ENCODE peak calls at places on chromosomes 1 and 21, in five cellular contexts. One of them, this sample, is unnamed.

GRCh38 chr1:84611796-84612195 is 37.6 kb upstream of the CTBS start:
- DNase-seq in HCT116: no peak
- DNase-seq in mammary epithelial cell: peak
- DNase-seq in bronchial epithelial cell: no peak
- DNase-seq in IMR-90: peak
- DNase-seq in this sample: no peak

GRCh38 chr1:245718951-245719350 is 564.2 kb downstream of the KIF26B start:
- DNase-seq in bronchial epithelial cell: no peak
- DNase-seq in mammary epithelial cell: no peak
- DNase-seq in HCT116: no peak
- DNase-seq in IMR-90: no peak
- DNase-seq in this sample: no peak

GRCh38 chr21:38341546-38342012 is 84.8 kb downstream of the KCNJ15 start:
- DNase-seq in HCT116: no peak
- DNase-seq in IMR-90: no peak
- DNase-seq in bronchial epithelial cell: no peak
- DNase-seq in mammary epithelial cell: no peak
- DNase-seq in this sample: no peak

GRCh38 chr1:9270290-9270900 is 22.3 kb upstream of the SPSB1 start:
- DNase-seq in HCT116: no peak
- DNase-seq in mammary epithelial cell: peak
- DNase-seq in IMR-90: no peak
- DNase-seq in bronchial epithelial cell: no peak
- DNase-seq in this sample: no peak

GRCh38 chr1:239993333-239993732 is 98.3 kb upstream of the FMN2 start:
- DNase-seq in IMR-90: no peak
- DNase-seq in HCT116: no peak
- DNase-seq in mammary epithelial cell: no peak
- DNase-seq in bronchial epithelial cell: no peak
- DNase-seq in this sample: no peak

GRCh38 chr1:161985301-161985825 is 38.3 kb downstream of the OLFML2B start:
- DNase-seq in mammary epithelial cell: no peak
- DNase-seq in HCT116: no peak
- DNase-seq in bronchial epithelial cell: no peak
- DNase-seq in IMR-90: no peak
- DNase-seq in this sample: no peak

GRCh38 chr21:45573452-45574035 is 31.3 kb upstream of the SLC19A1 start:
- DNase-seq in IMR-90: no peak
- DNase-seq in mammary epithelial cell: no peak
- DNase-seq in bronchial epithelial cell: no peak
- DNase-seq in HCT116: no peak
- DNase-seq in this sample: no peak

GRCh38 chr1:186775031-186775430 is 53.7 kb upstream of the PLA2G4A start:
- DNase-seq in IMR-90: no peak
- DNase-seq in bronchial epithelial cell: no peak
- DNase-seq in mammary epithelial cell: no peak
- DNase-seq in HCT116: no peak
- DNase-seq in this sample: no peak

GRCh38 chr1:198265073-198265661 is 108.4 kb downstream of the NEK7 start:
- DNase-seq in bronchial epithelial cell: no peak
- DNase-seq in mammary epithelial cell: peak
- DNase-seq in IMR-90: peak
- DNase-seq in HCT116: no peak
- DNase-seq in this sample: no peak

GRCh38 chr1:39877231-39877778 is 6.0 kb downstream of the TRIT1 start:
- DNase-seq in HCT116: no peak
- DNase-seq in IMR-90: no peak
- DNase-seq in mammary epithelial cell: no peak
- DNase-seq in bronchial epithelial cell: no peak
- DNase-seq in this sample: no peak

GRCh38 chr1:77975386-77975785 is 3.5 kb downstream of the FUBP1 start:
- DNase-seq in HCT116: no peak
- DNase-seq in IMR-90: peak
- DNase-seq in bronchial epithelial cell: peak
- DNase-seq in mammary epithelial cell: peak
- DNase-seq in this sample: no peak

DNA sequence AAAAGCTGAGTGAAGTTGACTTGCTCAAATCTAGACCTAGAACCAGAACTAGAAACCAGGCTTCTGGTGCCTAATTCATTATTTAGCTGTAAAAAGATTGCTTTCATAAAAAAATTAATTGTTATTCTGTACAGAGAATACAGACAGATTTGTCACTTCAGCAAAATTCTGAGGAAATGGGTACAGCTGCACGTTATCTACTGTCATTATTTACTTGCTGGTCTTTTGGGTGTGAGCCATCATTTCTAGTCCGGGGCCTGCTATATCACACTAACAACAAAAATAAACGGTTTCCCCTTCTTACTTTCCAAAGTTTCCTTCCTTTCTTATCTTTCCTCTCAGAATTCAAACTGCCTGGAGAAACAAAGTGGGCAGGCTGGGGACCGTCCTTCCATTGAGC is 68.3 kb downstream of the PTGER3 start:
- DNase-seq in IMR-90: no peak
- DNase-seq in mammary epithelial cell: no peak
- DNase-seq in bronchial epithelial cell: no peak
- DNase-seq in HCT116: no peak
- DNase-seq in this sample: no peak
- H3K4me3 ChIP-seq in IMR-90: no peak
- H3K4me3 ChIP-seq in mammary epithelial cell: no peak
- H3K4me3 ChIP-seq in bronchial epithelial cell: no peak
- H3K4me3 ChIP-seq in HCT116: no peak
- H3K4me3 ChIP-seq in this sample: no peak

GRCh38 chr1:165153182-165153581 is 203.3 kb downstream of the LMX1A start:
- DNase-seq in HCT116: no peak
- DNase-seq in mammary epithelial cell: no peak
- DNase-seq in bronchial epithelial cell: no peak
- DNase-seq in IMR-90: no peak
- DNase-seq in this sample: no peak

GRCh38 chr1:165152109-165152508 is 204.4 kb downstream of the LMX1A start:
- DNase-seq in bronchial epithelial cell: peak
- DNase-seq in HCT116: no peak
- DNase-seq in mammary epithelial cell: no peak
- DNase-seq in IMR-90: no peak
- DNase-seq in this sample: no peak

GRCh38 chr1:165147799-165148198 is 208.7 kb downstream of the LMX1A start:
- DNase-seq in mammary epithelial cell: no peak
- DNase-seq in IMR-90: no peak
- DNase-seq in bronchial epithelial cell: no peak
- DNase-seq in HCT116: no peak
- DNase-seq in this sample: no peak

DNA sequence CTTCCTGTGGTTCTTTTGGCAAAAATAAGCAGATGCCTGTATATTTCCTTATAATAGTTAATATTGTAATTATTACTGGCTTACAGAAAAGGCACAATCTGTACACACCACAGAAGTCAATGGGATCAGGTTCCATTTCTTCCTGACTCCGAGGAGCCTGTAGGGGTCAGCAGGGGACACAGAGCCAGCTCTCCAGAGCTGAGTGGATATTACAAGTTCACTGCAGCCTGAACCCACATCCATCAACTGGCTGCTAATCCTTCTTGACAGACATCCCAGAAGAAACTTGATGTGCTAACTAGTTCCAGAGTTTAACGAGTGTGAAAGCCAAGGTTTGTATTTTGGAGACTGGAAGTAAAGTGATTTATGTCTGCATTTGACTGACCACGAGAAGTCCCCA is 203.8 kb downstream of the LMX1A start:
- DNase-seq in bronchial epithelial cell: peak
- DNase-seq in mammary epithelial cell: no peak
- DNase-seq in IMR-90: no peak
- DNase-seq in HCT116: no peak
- DNase-seq in this sample: no peak
- TF ChIP-seq CTCF in bronchial epithelial cell: peak
- TF ChIP-seq CTCF in mammary epithelial cell: peak
- TF ChIP-seq CTCF in IMR-90: no peak
- TF ChIP-seq CTCF in HCT116: peak
- TF ChIP-seq CTCF in this sample: peak

GRCh38 chr1:110355321-110355720 is 16.1 kb downstream of the RBM15 start:
- DNase-seq in mammary epithelial cell: no peak
- DNase-seq in bronchial epithelial cell: no peak
- DNase-seq in IMR-90: no peak
- DNase-seq in HCT116: no peak
- DNase-seq in this sample: no peak
- H3K4me3 ChIP-seq in mammary epithelial cell: no peak
- H3K4me3 ChIP-seq in bronchial epithelial cell: no peak
- H3K4me3 ChIP-seq in IMR-90: no peak
- H3K4me3 ChIP-seq in HCT116: no peak
- H3K4me3 ChIP-seq in this sample: no peak

GRCh38 chr1:204170494-204171155 is 4.5 kb upstream of the REN start:
- DNase-seq in HCT116: no peak
- DNase-seq in mammary epithelial cell: no peak
- DNase-seq in bronchial epithelial cell: peak
- DNase-seq in IMR-90: no peak
- DNase-seq in this sample: no peak
- TF ChIP-seq CTCF in HCT116: no peak
- TF ChIP-seq CTCF in mammary epithelial cell: no peak
- TF ChIP-seq CTCF in bronchial epithelial cell: no peak
- TF ChIP-seq CTCF in IMR-90: no peak
- TF ChIP-seq CTCF in this sample: no peak

GRCh38 chr1:247373721-247374141 is 42.1 kb upstream of the ZNF496 start:
- DNase-seq in IMR-90: peak
- DNase-seq in HCT116: no peak
- DNase-seq in bronchial epithelial cell: no peak
- DNase-seq in mammary epithelial cell: peak
- DNase-seq in this sample: no peak
- H3K4me3 ChIP-seq in IMR-90: no peak
- H3K4me3 ChIP-seq in HCT116: no peak
- H3K4me3 ChIP-seq in bronchial epithelial cell: no peak
- H3K4me3 ChIP-seq in mammary epithelial cell: peak
- H3K4me3 ChIP-seq in this sample: no peak

DNA sequence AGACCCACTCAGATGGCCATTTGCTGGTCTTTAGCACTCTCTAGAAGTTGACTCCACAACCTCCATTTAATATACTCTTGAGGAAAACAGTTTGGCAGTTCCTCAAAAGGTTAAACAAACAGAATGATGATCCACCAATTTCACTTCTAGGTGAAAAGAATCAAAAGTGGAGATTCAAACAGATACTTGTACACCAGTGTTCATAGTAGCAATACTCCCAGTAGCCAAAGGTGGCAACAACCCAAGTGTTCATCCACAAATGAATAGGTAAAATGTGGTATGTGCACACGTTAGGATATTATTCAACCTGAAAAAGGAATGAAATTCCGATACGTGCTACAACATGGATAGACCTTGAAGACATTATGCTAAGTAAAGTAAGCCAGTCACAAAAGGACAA is 6.3 kb downstream of the PRCC start:
- DNase-seq in IMR-90: no peak
- DNase-seq in bronchial epithelial cell: no peak
- DNase-seq in HCT116: no peak
- DNase-seq in mammary epithelial cell: no peak
- DNase-seq in this sample: no peak
- TF ChIP-seq CTCF in IMR-90: no peak
- TF ChIP-seq CTCF in bronchial epithelial cell: no peak
- TF ChIP-seq CTCF in HCT116: no peak
- TF ChIP-seq CTCF in mammary epithelial cell: no peak
- TF ChIP-seq CTCF in this sample: no peak